ENCODE peak calls at places on chromosomes 2 and 18, in eight cellular contexts. O, V, U, X, I, D, K and P are unnamed samples.

GRCh38 chr2:15076668-15077067 is 444.2 kb downstream of the LRATD1 start:
- DNase-seq in I (no peak), K (no peak), X (no peak), D (no peak), O (no peak), U (no peak), V (no peak), P (no peak)

GRCh38 chr2:1846046-1847015 is 102.0 kb upstream of the PXDN start:
- DNase-seq in U (no peak), X (no peak), V (no peak), K (no peak), D (no peak), I (no peak), O (peak; percentile 78), P (no peak)

GRCh38 chr18:46294751-46295150 is 190.6 kb downstream of the HAUS1 start:
- DNase-seq in I (no peak), D (no peak), V (no peak), O (no peak), K (no peak), U (no peak), X (no peak), P (no peak)

GRCh38 chr2:160493227-160494028 is at the start of gene RBMS1:
- DNase-seq in U (peak; percentile 9), K (peak; percentile 78), X (no peak), V (peak; percentile 67), D (peak; percentile 67), O (peak; percentile 75), I (peak; percentile 46), P (peak; percentile 51)

GRCh38 chr18:51068111-51068510 is 38.1 kb downstream of the SMAD4 start:
- DNase-seq in O (peak; percentile 59), D (no peak), V (no peak), U (no peak), I (no peak), X (no peak), K (no peak), P (peak; percentile 41)

GRCh38 chr18:46748466-46748865 is 8.4 kb downstream of the ST8SIA5 start:
- DNase-seq in I (no peak), U (no peak), K (no peak), O (no peak), V (no peak), X (no peak), D (no peak), P (no peak)

GRCh38 chr2:176554107-176555048 is 285.1 kb downstream of the MTX2 start:
- DNase-seq in V (peak; percentile 42), D (peak; percentile 38), X (peak; percentile 35), U (peak; percentile 21), K (no peak), I (peak; percentile 61), O (peak; percentile 65), P (peak; percentile 50)

GRCh38 chr18:43587538-43588153 is 310.4 kb upstream of the SYT4 start:
- DNase-seq in K (no peak), I (no peak), X (no peak), D (no peak), V (peak; percentile 26), U (peak; percentile 10), O (peak; percentile 60), P (peak; percentile 17)

GRCh38 chr2:162656516-162656915 is 182.1 kb downstream of the KCNH7 start:
- DNase-seq in X (no peak), I (no peak), V (no peak), D (no peak), U (no peak), O (no peak), K (no peak), P (no peak)

GRCh38 chr2:182715121-182715895 is 749 bp upstream of the DNAJC10 start:
- DNase-seq in I (peak; percentile 24), U (no peak), K (no peak), X (no peak), D (no peak), O (peak; percentile 73), V (no peak), P (peak; percentile 67)

GRCh38 chr2:156944871-156945270 is 312.6 kb upstream of the GALNT5 start:
- DNase-seq in I (no peak), D (no peak), K (no peak), O (no peak), V (no peak), X (no peak), U (no peak), P (no peak)

GRCh38 chr2:199118701-199119241 is 339.0 kb downstream of the SATB2 start:
- DNase-seq in V (no peak), K (no peak), U (no peak), O (peak; percentile 23), X (no peak), I (no peak), D (no peak), P (peak; percentile 87)

GRCh38 chr2:197453914-197454398 is 604 bp downstream of the COQ10B start:
- DNase-seq in K (no peak), D (no peak), U (peak; percentile 44), O (peak; percentile 94), X (no peak), I (peak; percentile 53), V (no peak), P (peak; percentile 67)

GRCh38 chr2:223896751-223897320 is 48.3 kb downstream of the WDFY1 start:
- DNase-seq in U (no peak), X (no peak), V (no peak), D (no peak), O (peak; percentile 74), I (no peak), K (no peak), P (peak; percentile 24)

GRCh38 chr18:79567481-79568147 is 112.0 kb upstream of the CTDP1 start:
- DNase-seq in D (peak; percentile 59), U (no peak), V (no peak), O (peak; percentile 92), I (no peak), K (peak; percentile 65), X (no peak), P (peak; percentile 63)

GRCh38 chr18:31819106-31819924 is 58.6 kb upstream of the SLC25A52 start:
- DNase-seq in X (peak; percentile 5), D (no peak), K (no peak), I (peak; percentile 2), U (no peak), V (peak; percentile 68), O (peak; percentile 52), P (peak; percentile 53)

GRCh38 chr2:205754924-205755321 is 72.6 kb downstream of the NRP2 start:
- DNase-seq in U (no peak), O (peak; percentile 86), D (no peak), K (no peak), V (no peak), I (peak; percentile 66), X (no peak), P (peak; percentile 55)

GRCh38 chr2:203875471-203875870 is 7.9 kb downstream of the CTLA4 start:
- DNase-seq in D (no peak), V (no peak), O (no peak), I (no peak), K (no peak), X (no peak), U (no peak), P (no peak)

GRCh38 chr18:44130365-44130942 is 550.2 kb upstream of the SETBP1 start:
- DNase-seq in O (peak; percentile 49), U (peak; percentile 36), K (no peak), X (peak; percentile 6), I (peak; percentile 3), D (no peak), V (peak; percentile 30), P (peak; percentile 40)

GRCh38 chr2:30661173-30662107 is 145.8 kb downstream of the CAPN13 start:
- DNase-seq in D (no peak), O (peak; percentile 47), V (no peak), U (no peak), I (no peak), K (no peak), X (no peak), P (no peak)

GRCh38 chr18:9353596-9353995 is 19.0 kb downstream of the TWSG1 start:
- DNase-seq in D (no peak), U (peak; percentile 17), K (no peak), O (no peak), X (no peak), I (no peak), V (no peak), P (no peak)

GRCh38 chr2:141554810-141555209 is 576.0 kb downstream of the LRP1B start:
- DNase-seq in V (peak; percentile 27), X (peak; percentile 7), K (no peak), U (no peak), D (no peak), I (peak; percentile 0), O (peak; percentile 51), P (peak; percentile 36)

GRCh38 chr2:235314371-235314915 is 179.4 kb upstream of the AGAP1 start:
- DNase-seq in U (no peak), D (no peak), O (no peak), V (peak; percentile 88), I (no peak), X (no peak), K (no peak), P (no peak)

GRCh38 chr2:15159751-15160177 is 401.4 kb downstream of the NBAS start:
- DNase-seq in D (no peak), V (peak; percentile 37), K (no peak), O (peak; percentile 41), X (no peak), U (no peak), I (no peak), P (peak; percentile 32)

GRCh38 chr2:239523944-239524310 is 123.1 kb upstream of the HDAC4 start:
- DNase-seq in I (no peak), V (no peak), U (no peak), O (no peak), D (peak; percentile 79), K (no peak), X (no peak), P (no peak)

GRCh38 chr2:193502363-193503035 is 1307.8 kb upstream of the TMEFF2 start:
- DNase-seq in O (no peak), U (no peak), D (no peak), I (no peak), K (no peak), X (peak; percentile 39), V (no peak), P (no peak)

GRCh38 chr2:101396352-101396717 is 9.0 kb upstream of the CREG2 start:
- DNase-seq in D (no peak), I (peak; percentile 65), O (peak; percentile 91), U (no peak), V (no peak), X (no peak), K (no peak), P (peak; percentile 66)

GRCh38 chr2:25697559-25698341 is 24.4 kb upstream of the DTNB start:
- DNase-seq in D (no peak), I (no peak), U (no peak), O (no peak), V (no peak), X (no peak), K (peak; percentile 41), P (no peak)

GRCh38 chr2:9768388-9768787 is 74.9 kb upstream of the TAF1B start:
- DNase-seq in D (no peak), I (no peak), U (no peak), K (no peak), X (no peak), O (no peak), V (peak; percentile 96), P (no peak)

GRCh38 chr2:64686283-64686956 is 32.7 kb upstream of the SERTAD2 start:
- DNase-seq in O (peak; percentile 77), X (no peak), U (no peak), D (no peak), V (no peak), I (no peak), K (no peak), P (no peak)

GRCh38 chr18:23838801-23839366 is 149.6 kb downstream of the LAMA3 start:
- DNase-seq in O (peak; percentile 70), U (no peak), K (no peak), X (no peak), V (no peak), I (no peak), D (no peak), P (no peak)

GRCh38 chr2:224937887-224938286 is 104.4 kb downstream of the DOCK10 start:
- DNase-seq in U (no peak), I (no peak), K (no peak), D (no peak), O (no peak), V (no peak), X (no peak), P (no peak)

GRCh38 chr2:90207454-90208058 is 1516.1 kb downstream of the RPIA start:
- DNase-seq in I (peak; percentile 18), X (no peak), U (peak; percentile 1), O (peak; percentile 38), D (no peak), V (peak; percentile 76), K (no peak), P (peak; percentile 6)

GRCh38 chr2:159572459-159572858 is 43.9 kb downstream of the BAZ2B start:
- DNase-seq in V (no peak), I (no peak), U (no peak), D (no peak), X (no peak), K (no peak), O (no peak), P (no peak)